ENCODE peak calls at places on chromosomes 7 and 10, in four cellular contexts. C is K562, R is GM12891, Z is GM12878. Y is an unnamed sample.

GRCh38 chr7:31794851-31795250 is 107.8 kb downstream of the PPP1R17 start:
- DNase-seq in C (no peak), R (no peak), Z (no peak), Y (no peak)

GRCh38 chr10:116691544-116692126 is 50.7 kb downstream of the HSPA12A start:
- DNase-seq in C (no peak), R (no peak), Z (no peak), Y (no peak)

GRCh38 chr7:103573479-103574058 is 127.6 kb upstream of the SLC26A5 start:
- DNase-seq in C (peak), R (no peak), Z (no peak), Y (no peak)

GRCh38 chr7:109003742-109004141 is 434.1 kb downstream of the DNAJB9 start:
- DNase-seq in C (no peak), R (no peak), Z (no peak), Y (no peak)

GRCh38 chr7:3140834-3141233 is 97.2 kb upstream of the CARD11 start:
- DNase-seq in C (no peak), R (no peak), Z (no peak), Y (no peak)

GRCh38 chr10:123642697-123643096 is 23.5 kb upstream of the GPR26 start:
- DNase-seq in C (no peak), R (no peak), Z (no peak), Y (no peak)

GRCh38 chr7:69608878-69609277 is 10.6 kb downstream of the AUTS2 start:
- DNase-seq in C (no peak), R (no peak), Z (no peak), Y (no peak)

GRCh38 chr7:71486856-71487628 is 355.1 kb downstream of the GALNT17 start:
- DNase-seq in C (no peak), R (no peak), Z (no peak), Y (no peak)

GRCh38 chr10:98097611-98098010 is 36.8 kb upstream of the R3HCC1L start:
- DNase-seq in C (no peak), R (no peak), Z (no peak), Y (no peak)

GRCh38 chr7:1393421-1393820 is 65.8 kb downstream of the MICALL2 start:
- DNase-seq in C (no peak), R (no peak), Z (no peak), Y (no peak)

GRCh38 chr10:43294241-43294658 is 27.4 kb upstream of the RASGEF1A start:
- DNase-seq in C (no peak), R (no peak), Z (no peak), Y (no peak)

GRCh38 chr10:89516149-89516832 is 19.1 kb downstream of the SLC16A12 start:
- DNase-seq in C (peak), R (no peak), Z (no peak), Y (no peak)

GRCh38 chr10:96047004-96047649 is 3.7 kb downstream of the CCNJ start:
- DNase-seq in C (no peak), R (no peak), Z (no peak), Y (no peak)

DNA sequence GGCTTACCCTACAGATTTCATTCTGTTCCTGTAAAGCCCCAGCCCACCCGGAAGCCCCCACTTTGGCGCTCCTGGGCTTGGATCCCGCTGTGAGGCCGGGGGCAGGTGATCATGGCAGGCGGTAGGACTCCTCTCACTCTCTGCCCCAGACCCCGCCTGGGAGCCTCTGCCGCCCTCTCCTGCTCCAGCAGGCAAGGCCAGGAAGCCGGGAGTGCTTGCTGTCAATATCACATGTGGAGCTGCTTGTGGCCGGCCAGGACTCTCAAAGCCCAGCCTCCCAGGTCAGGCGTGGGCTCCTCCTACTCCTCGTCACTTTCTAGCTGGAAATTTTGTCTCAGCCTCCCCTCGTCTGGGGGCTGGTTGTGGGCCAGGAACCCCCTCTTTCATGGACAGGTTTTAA is 273.5 kb upstream of the PODXL start:
- DNase-seq in C (no peak), R (no peak), Z (no peak), Y (no peak)
- TF ChIP-seq SPI1 in C (no peak), R (no peak), Z (no peak), Y (no peak)

DNA sequence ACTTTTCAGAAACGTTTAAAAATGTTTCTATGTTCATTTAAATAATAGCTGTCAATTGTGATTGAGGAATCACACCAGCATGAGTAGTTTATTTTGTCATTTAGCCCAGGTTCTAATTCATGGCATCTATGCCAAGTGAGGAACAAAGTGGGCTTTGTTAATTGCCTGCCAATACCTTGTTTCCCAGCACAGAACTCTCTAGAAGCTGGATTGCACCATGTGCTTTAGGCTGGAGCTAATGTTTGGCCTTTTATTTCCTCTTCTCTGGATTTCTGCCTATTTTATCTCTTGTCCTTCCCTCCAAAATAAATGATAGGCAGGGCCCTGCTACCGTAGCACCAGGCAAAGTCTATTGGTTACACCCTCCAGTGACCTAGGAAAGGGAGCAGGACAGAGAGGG is 109.9 kb upstream of the ITGB1 start:
- DNase-seq in C (no peak), R (no peak), Z (no peak), Y (no peak)
- TF ChIP-seq SPI1 in C (no peak), R (no peak), Z (no peak), Y (no peak)

GRCh38 chr7:116342125-116342524 is 131.8 kb downstream of the TES start:
- DNase-seq in C (no peak), R (no peak), Z (no peak), Y (no peak)
- TF ChIP-seq SPI1 in C (no peak), R (no peak), Z (no peak), Y (no peak)

DNA sequence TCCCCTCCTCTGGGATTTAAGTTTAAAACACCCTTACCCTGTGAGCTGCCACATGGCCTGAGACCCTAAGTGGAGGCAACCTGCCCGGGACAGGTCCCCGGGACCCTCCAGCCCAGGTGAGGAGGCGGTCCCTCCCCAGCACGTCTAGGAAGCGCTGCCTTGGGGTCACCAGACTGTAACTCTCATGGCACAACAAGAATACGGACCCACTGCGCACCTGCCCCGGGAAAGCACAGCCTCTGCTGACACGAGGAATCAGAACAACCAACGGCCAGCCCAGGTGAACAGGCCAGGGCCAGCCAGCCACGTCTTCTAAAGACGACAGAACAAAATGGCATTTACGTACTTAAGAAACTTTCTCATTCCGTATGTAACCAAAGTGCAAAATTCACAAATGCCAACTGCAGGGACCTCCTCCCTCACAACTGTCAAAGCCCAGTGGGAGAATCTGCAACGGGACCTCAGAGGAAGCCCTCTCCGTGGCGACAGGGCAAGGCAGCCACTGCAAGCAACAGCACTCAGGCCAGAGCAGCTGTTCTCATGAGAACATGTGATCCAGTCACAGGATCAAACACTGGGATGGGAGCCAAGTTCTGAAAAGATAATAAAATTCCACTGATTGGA is 208.4 kb downstream of the DIP2C start:
- DNase-seq in C (no peak), R (no peak), Z (no peak), Y (no peak)
- TF ChIP-seq SPI1 in C (no peak), R (no peak), Z (no peak), Y (no peak)

GRCh38 chr10:5595591-5596590 is 70.5 kb downstream of the ASB13 start:
- DNase-seq in C (peak), R (no peak), Z (no peak), Y (no peak)
- TF ChIP-seq SPI1 in C (peak), R (no peak), Z (no peak), Y (no peak)

GRCh38 chr7:92797693-92798092 is 38.7 kb downstream of the CDK6 start:
- DNase-seq in C (no peak), R (no peak), Z (no peak), Y (no peak)
- TF ChIP-seq SPI1 in C (no peak), R (no peak), Z (no peak), Y (no peak)

GRCh38 chr7:93014410-93014809 is 103.4 kb downstream of the SAMD9 start:
- DNase-seq in C (no peak), R (no peak), Z (no peak), Y (no peak)

GRCh38 chr7:93016085-93016471 is 101.7 kb downstream of the SAMD9 start:
- DNase-seq in C (no peak), R (no peak), Z (no peak), Y (peak)

GRCh38 chr7:93015193-93016084 is 102.3 kb downstream of the SAMD9 start:
- DNase-seq in C (no peak), R (no peak), Z (no peak), Y (no peak)

GRCh38 chr7:93013471-93014061 is 104.2 kb downstream of the SAMD9 start:
- DNase-seq in C (peak), R (no peak), Z (no peak), Y (no peak)

GRCh38 chr7:93011351-93012294 is 106.2 kb downstream of the SAMD9 start:
- DNase-seq in C (no peak), R (no peak), Z (no peak), Y (no peak)
- TF ChIP-seq SPI1 in C (no peak), R (no peak), Z (no peak), Y (no peak)

DNA sequence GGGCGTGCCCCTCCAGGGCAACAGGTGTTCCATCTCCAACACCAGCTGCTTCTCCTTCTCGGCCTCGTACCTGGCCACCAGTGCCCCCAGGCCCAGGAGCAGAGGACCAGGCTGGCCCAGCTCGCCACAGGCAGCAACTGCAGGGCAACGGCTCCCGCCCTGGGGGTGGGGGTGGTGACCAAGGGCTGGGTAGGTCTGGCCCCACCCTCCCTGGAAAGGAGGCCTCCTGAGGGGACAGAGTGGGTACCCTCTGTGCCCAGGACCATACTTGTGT is 22.1 kb upstream of the DRGX start:
- DNase-seq in C (no peak), R (no peak), Z (no peak), Y (no peak)
- TF ChIP-seq SPI1 in C (no peak), R (no peak), Z (no peak), Y (no peak)